ENCODE peak calls at places on chromosomes 7 and 10, in six cellular contexts. One of them, this sample, is unnamed.

GRCh38 chr10:11424456-11425287 is 186.8 kb downstream of the USP6NL start:
- DNase-seq in psoas muscle: peak; percentile 28
- DNase-seq in tibial nerve: no peak
- DNase-seq in GM20000: peak; percentile 71
- DNase-seq in brain microvascular endothelial cell: peak; percentile 46
- DNase-seq in RWPE2: no peak
- DNase-seq in this sample: no peak

GRCh38 chr10:103547391-103547946 is 54.0 kb downstream of the NEURL1 start:
- DNase-seq in psoas muscle: no peak
- DNase-seq in tibial nerve: no peak
- DNase-seq in GM20000: peak; percentile 3
- DNase-seq in brain microvascular endothelial cell: no peak
- DNase-seq in RWPE2: peak; percentile 48
- DNase-seq in this sample: no peak

GRCh38 chr10:86802709-86803108 is 46.3 kb downstream of the BMPR1A start:
- DNase-seq in psoas muscle: no peak
- DNase-seq in tibial nerve: no peak
- DNase-seq in GM20000: no peak
- DNase-seq in brain microvascular endothelial cell: no peak
- DNase-seq in RWPE2: no peak
- DNase-seq in this sample: no peak

GRCh38 chr10:71339796-71340589 is 20.9 kb downstream of the SLC29A3 start:
- DNase-seq in psoas muscle: no peak
- DNase-seq in tibial nerve: no peak
- DNase-seq in GM20000: no peak
- DNase-seq in brain microvascular endothelial cell: no peak
- DNase-seq in RWPE2: peak; percentile 82
- DNase-seq in this sample: no peak

GRCh38 chr7:44967571-44968446 is 11.0 kb downstream of the MYO1G start:
- DNase-seq in psoas muscle: no peak
- DNase-seq in tibial nerve: no peak
- DNase-seq in GM20000: peak; percentile 16
- DNase-seq in brain microvascular endothelial cell: no peak
- DNase-seq in RWPE2: no peak
- DNase-seq in this sample: no peak

GRCh38 chr10:99430116-99430450 is 341 bp downstream of the GOT1 start:
- DNase-seq in psoas muscle: no peak
- DNase-seq in tibial nerve: no peak
- DNase-seq in GM20000: no peak
- DNase-seq in brain microvascular endothelial cell: no peak
- DNase-seq in RWPE2: no peak
- DNase-seq in this sample: no peak

GRCh38 chr7:538764-539685 is 19.4 kb upstream of the PDGFA start:
- DNase-seq in psoas muscle: no peak
- DNase-seq in tibial nerve: no peak
- DNase-seq in GM20000: no peak
- DNase-seq in brain microvascular endothelial cell: no peak
- DNase-seq in RWPE2: peak; percentile 91
- DNase-seq in this sample: no peak

GRCh38 chr7:123845823-123846216 is 851 bp downstream of the HYAL4 start:
- DNase-seq in psoas muscle: no peak
- DNase-seq in tibial nerve: no peak
- DNase-seq in GM20000: no peak
- DNase-seq in brain microvascular endothelial cell: no peak
- DNase-seq in RWPE2: no peak
- DNase-seq in this sample: no peak

GRCh38 chr7:116687801-116688201 is 15.8 kb downstream of the MET start:
- DNase-seq in psoas muscle: no peak
- DNase-seq in tibial nerve: no peak
- DNase-seq in GM20000: no peak
- DNase-seq in brain microvascular endothelial cell: peak; percentile 75
- DNase-seq in RWPE2: no peak
- DNase-seq in this sample: no peak

DNA sequence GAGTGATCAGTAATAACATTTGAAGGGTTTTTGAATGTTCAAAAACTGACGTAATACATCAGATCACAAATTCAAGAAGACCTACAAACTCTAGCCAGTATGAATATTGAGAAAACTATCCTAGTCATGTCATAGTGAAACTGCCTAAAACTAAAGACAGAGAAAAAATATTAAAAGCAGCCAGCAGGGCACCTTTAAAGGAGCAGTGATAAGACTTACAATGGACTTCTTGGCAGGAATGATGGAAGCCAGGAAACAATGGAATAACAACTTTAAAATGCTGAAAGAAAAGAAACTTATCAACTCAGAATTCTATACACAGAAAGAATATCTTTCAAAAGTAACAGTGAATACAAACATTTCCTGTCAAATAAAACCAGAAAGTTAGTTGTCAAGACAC is 78.3 kb upstream of the CTBP2 start:
- DNase-seq in psoas muscle: no peak
- DNase-seq in tibial nerve: no peak
- DNase-seq in GM20000: no peak
- DNase-seq in brain microvascular endothelial cell: no peak
- DNase-seq in RWPE2: no peak
- DNase-seq in this sample: no peak
- TF ChIP-seq CTCF in psoas muscle: no peak
- TF ChIP-seq CTCF in tibial nerve: no peak
- TF ChIP-seq CTCF in GM20000: no peak
- TF ChIP-seq CTCF in brain microvascular endothelial cell: no peak
- TF ChIP-seq CTCF in RWPE2: no peak
- TF ChIP-seq CTCF in this sample: no peak

DNA sequence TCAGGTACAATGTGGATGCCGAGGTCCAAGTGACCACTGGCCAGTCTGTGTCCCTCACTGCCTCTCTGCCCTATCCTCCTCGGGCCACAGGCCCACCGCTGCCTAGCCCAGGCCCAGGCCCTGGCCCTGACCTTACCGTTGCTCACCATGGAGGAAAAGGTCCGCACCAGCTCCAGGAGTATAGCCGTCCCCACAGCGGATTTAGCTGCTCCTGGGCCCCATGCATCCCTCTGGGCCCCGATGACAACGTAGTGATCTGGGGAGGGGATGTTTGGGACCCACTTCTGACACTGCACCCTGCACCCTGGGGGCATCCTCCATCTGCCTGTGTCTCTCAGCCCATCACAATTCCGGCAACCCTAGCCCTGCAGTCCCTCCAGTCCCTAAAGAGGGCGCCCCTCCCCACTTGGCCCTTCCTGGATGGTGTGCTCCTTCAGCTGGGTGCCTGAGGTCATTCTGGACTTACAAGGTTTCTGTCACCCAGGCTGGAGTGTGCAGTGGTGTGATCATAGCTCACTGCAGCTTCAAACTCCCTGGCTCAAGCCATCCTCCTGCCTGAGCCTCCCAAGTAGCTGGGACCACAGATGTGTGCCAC is 12.1 kb downstream of the TFR2 start:
- DNase-seq in psoas muscle: no peak
- DNase-seq in tibial nerve: no peak
- DNase-seq in GM20000: peak; percentile 71
- DNase-seq in brain microvascular endothelial cell: no peak
- DNase-seq in RWPE2: no peak
- DNase-seq in this sample: no peak
- TF ChIP-seq CTCF in psoas muscle: no peak
- TF ChIP-seq CTCF in tibial nerve: no peak
- TF ChIP-seq CTCF in GM20000: peak; percentile 20
- TF ChIP-seq CTCF in brain microvascular endothelial cell: peak; percentile 64
- TF ChIP-seq CTCF in RWPE2: no peak
- TF ChIP-seq CTCF in this sample: no peak

GRCh38 chr7:26078437-26079362 is 73.3 kb upstream of the NFE2L3 start:
- DNase-seq in psoas muscle: peak; percentile 56
- DNase-seq in tibial nerve: peak; percentile 44
- DNase-seq in GM20000: peak; percentile 61
- DNase-seq in brain microvascular endothelial cell: peak; percentile 52
- DNase-seq in RWPE2: peak; percentile 73
- DNase-seq in this sample: peak; percentile 59
- TF ChIP-seq CTCF in psoas muscle: peak; percentile 12
- TF ChIP-seq CTCF in tibial nerve: peak; percentile 24
- TF ChIP-seq CTCF in GM20000: peak; percentile 40
- TF ChIP-seq CTCF in brain microvascular endothelial cell: peak; percentile 65
- TF ChIP-seq CTCF in RWPE2: peak; percentile 77
- TF ChIP-seq CTCF in this sample: peak; percentile 18

GRCh38 chr10:74107391-74107790 is 43.2 kb downstream of the AP3M1 start:
- DNase-seq in psoas muscle: no peak
- DNase-seq in tibial nerve: no peak
- DNase-seq in GM20000: no peak
- DNase-seq in brain microvascular endothelial cell: no peak
- DNase-seq in RWPE2: no peak
- DNase-seq in this sample: no peak

GRCh38 chr10:74104480-74104879 is 46.1 kb downstream of the AP3M1 start:
- DNase-seq in psoas muscle: no peak
- DNase-seq in tibial nerve: no peak
- DNase-seq in GM20000: no peak
- DNase-seq in brain microvascular endothelial cell: no peak
- DNase-seq in RWPE2: no peak
- DNase-seq in this sample: no peak

GRCh38 chr10:74099836-74100235 is 50.8 kb downstream of the AP3M1 start:
- DNase-seq in psoas muscle: no peak
- DNase-seq in tibial nerve: no peak
- DNase-seq in GM20000: no peak
- DNase-seq in brain microvascular endothelial cell: no peak
- DNase-seq in RWPE2: no peak
- DNase-seq in this sample: no peak

GRCh38 chr10:74104996-74105395 is 45.6 kb downstream of the AP3M1 start:
- DNase-seq in psoas muscle: no peak
- DNase-seq in tibial nerve: no peak
- DNase-seq in GM20000: no peak
- DNase-seq in brain microvascular endothelial cell: no peak
- DNase-seq in RWPE2: no peak
- DNase-seq in this sample: no peak

DNA sequence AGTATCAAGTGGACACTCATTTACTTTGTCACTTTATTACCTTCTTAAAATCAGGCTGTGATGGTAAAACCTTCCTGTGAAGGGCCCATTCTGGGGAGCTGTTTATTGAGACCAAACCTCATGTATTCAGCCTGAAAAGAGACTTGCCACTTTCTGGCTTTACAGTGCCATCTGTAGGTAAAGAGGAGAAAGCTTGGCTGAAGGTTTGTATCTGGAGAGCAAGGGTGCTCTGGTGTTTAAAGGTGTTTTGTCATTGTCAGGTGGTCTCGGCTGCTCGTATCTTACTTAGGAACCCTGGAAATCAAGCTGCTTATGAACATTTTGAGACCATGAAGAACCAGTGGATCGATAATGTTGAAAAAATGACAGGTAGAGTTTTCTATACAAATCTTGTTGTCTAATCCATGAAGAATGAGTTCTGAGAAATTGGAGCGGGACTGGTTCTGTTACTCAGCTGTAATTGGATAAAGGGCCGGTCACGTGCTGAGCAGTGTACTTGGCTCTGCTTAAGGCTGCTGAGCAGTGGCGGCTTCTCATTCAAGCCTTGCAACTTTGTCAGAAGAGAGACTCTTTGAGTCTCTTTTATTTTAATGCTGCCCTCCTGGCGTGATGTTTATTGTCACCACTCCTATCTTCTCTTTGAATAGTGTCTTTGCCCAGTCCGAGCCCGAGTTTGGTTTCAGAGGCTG is 46.9 kb downstream of the AP3M1 start:
- DNase-seq in psoas muscle: no peak
- DNase-seq in tibial nerve: no peak
- DNase-seq in GM20000: peak; percentile 52
- DNase-seq in brain microvascular endothelial cell: peak; percentile 17
- DNase-seq in RWPE2: no peak
- DNase-seq in this sample: no peak
- TF ChIP-seq CTCF in psoas muscle: peak; percentile 22
- TF ChIP-seq CTCF in tibial nerve: no peak
- TF ChIP-seq CTCF in GM20000: peak; percentile 49
- TF ChIP-seq CTCF in brain microvascular endothelial cell: peak; percentile 69
- TF ChIP-seq CTCF in RWPE2: peak; percentile 47
- TF ChIP-seq CTCF in this sample: no peak

DNA sequence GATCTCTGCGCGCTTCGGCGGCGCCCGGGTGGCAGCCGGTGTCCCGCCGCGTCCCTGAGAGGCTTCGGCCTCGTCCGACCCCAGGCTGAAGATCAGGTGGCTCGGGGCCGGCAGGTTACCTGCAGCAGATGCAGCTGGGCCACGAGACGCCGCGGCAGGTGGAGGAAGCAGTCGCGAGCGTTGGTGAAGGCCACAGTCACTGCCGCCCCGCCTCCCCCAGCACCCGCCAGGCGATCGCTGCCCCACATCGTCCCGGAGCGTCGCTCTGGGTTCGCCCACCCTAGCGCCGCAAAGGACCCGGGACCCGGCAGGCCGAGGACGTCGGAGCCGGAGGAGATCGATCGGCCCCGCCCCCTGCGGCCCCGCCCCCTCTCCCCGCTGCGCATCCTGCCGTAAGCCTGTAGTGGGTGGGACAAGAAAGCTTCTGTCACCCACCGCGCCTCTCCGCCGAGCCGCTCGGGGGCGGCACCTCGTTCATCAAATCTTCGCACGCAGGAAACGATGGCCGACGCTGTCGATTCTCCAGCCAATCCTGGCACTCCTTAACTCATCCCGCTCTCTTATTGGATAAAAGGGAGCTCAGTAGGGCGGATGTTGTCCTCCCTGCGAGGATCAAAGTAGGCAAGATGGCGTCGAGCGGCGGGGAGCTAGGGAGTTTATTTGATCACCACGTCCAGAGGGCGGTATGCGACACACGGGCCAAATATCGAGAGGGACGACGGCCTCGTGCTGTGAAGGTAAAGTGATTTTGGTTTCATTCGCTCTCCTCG is at the start of the genes PEX1 and RBM48:
- DNase-seq in psoas muscle: peak; percentile 96
- DNase-seq in tibial nerve: peak; percentile 90
- DNase-seq in GM20000: peak; percentile 95
- DNase-seq in brain microvascular endothelial cell: peak; percentile 98
- DNase-seq in RWPE2: peak; percentile 95
- DNase-seq in this sample: peak; percentile 89
- TF ChIP-seq CTCF in psoas muscle: peak; percentile 31
- TF ChIP-seq CTCF in tibial nerve: peak; percentile 80
- TF ChIP-seq CTCF in GM20000: peak; percentile 47
- TF ChIP-seq CTCF in brain microvascular endothelial cell: peak; percentile 45
- TF ChIP-seq CTCF in RWPE2: peak; percentile 86
- TF ChIP-seq CTCF in this sample: peak; percentile 28

GRCh38 chr10:96222908-96223307 is 48.5 kb downstream of the BLNK start:
- DNase-seq in psoas muscle: no peak
- DNase-seq in tibial nerve: no peak
- DNase-seq in GM20000: no peak
- DNase-seq in brain microvascular endothelial cell: no peak
- DNase-seq in RWPE2: no peak
- DNase-seq in this sample: no peak
- TF ChIP-seq CTCF in psoas muscle: no peak
- TF ChIP-seq CTCF in tibial nerve: no peak
- TF ChIP-seq CTCF in GM20000: no peak
- TF ChIP-seq CTCF in brain microvascular endothelial cell: no peak
- TF ChIP-seq CTCF in RWPE2: no peak
- TF ChIP-seq CTCF in this sample: no peak

GRCh38 chr7:88358534-88358838 is 51.8 kb upstream of the STEAP4 start:
- DNase-seq in psoas muscle: no peak
- DNase-seq in tibial nerve: no peak
- DNase-seq in GM20000: no peak
- DNase-seq in brain microvascular endothelial cell: no peak
- DNase-seq in RWPE2: no peak
- DNase-seq in this sample: no peak
- TF ChIP-seq CTCF in psoas muscle: no peak
- TF ChIP-seq CTCF in tibial nerve: no peak
- TF ChIP-seq CTCF in GM20000: no peak
- TF ChIP-seq CTCF in brain microvascular endothelial cell: no peak
- TF ChIP-seq CTCF in RWPE2: peak; percentile 52
- TF ChIP-seq CTCF in this sample: no peak

GRCh38 chr7:4788627-4789189 is 13.3 kb downstream of the AP5Z1 start:
- DNase-seq in psoas muscle: peak; percentile 13
- DNase-seq in tibial nerve: no peak
- DNase-seq in GM20000: no peak
- DNase-seq in brain microvascular endothelial cell: no peak
- DNase-seq in RWPE2: peak; percentile 66
- DNase-seq in this sample: no peak
- TF ChIP-seq CTCF in psoas muscle: no peak
- TF ChIP-seq CTCF in tibial nerve: no peak
- TF ChIP-seq CTCF in GM20000: no peak
- TF ChIP-seq CTCF in brain microvascular endothelial cell: no peak
- TF ChIP-seq CTCF in RWPE2: no peak
- TF ChIP-seq CTCF in this sample: no peak